ENCODE peak calls at places on chromosomes 4 and X, in eight cellular contexts. R is fibroblast of lung, I is heart left ventricle, X is GM20000, E is AG09319, V is A549, J is fibroblast of pulmonary artery, H is pancreas. P is an unnamed sample.

GRCh38 chr4:44522761-44523445 is 74.3 kb upstream of the KCTD8 start:
- DNase-seq in R (no peak), I (no peak), X (no peak), E (no peak), V (no peak), J (no peak), H (no peak), P (no peak)

GRCh38 chr4:8200302-8200975 is 1.3 kb downstream of the SH3TC1 start:
- DNase-seq in R (peak; percentile 69), I (peak; percentile 79), X (no peak), E (no peak), V (no peak), J (peak; percentile 44), H (no peak), P (no peak)

GRCh38 chr4:176123710-176124407 is 58.2 kb downstream of the WDR17 start:
- DNase-seq in R (peak; percentile 17), I (peak; percentile 10), X (peak; percentile 52), E (no peak), V (peak; percentile 18), J (peak; percentile 21), H (no peak), P (no peak)

GRCh38 chr4:150366487-150366999 is 215.4 kb upstream of the MAB21L2 start:
- DNase-seq in R (no peak), I (no peak), X (peak; percentile 41), E (no peak), V (no peak), J (no peak), H (no peak), P (no peak)

GRCh38 chr4:18934197-18934596 is 912.6 kb upstream of the LCORL start:
- DNase-seq in R (peak; percentile 4), I (no peak), X (no peak), E (no peak), V (no peak), J (no peak), H (no peak), P (no peak)

GRCh38 chr4:54230479-54231418 is 1.7 kb downstream of the PDGFRA start:
- DNase-seq in R (peak; percentile 81), I (peak; percentile 38), X (peak; percentile 37), E (no peak), V (no peak), J (peak; percentile 80), H (peak; percentile 65), P (peak; percentile 8)

GRCh38 chrX:49153467-49153866 is 9.1 kb upstream of the MAGIX start:
- DNase-seq in R (no peak), I (no peak), X (no peak), E (no peak), V (no peak), J (no peak), H (no peak), P (no peak)

GRCh38 chr4:168162604-168163003 is 70.3 kb downstream of the ANXA10 start:
- DNase-seq in R (no peak), I (no peak), X (no peak), E (no peak), V (no peak), J (peak; percentile 73), H (no peak), P (peak; percentile 52)

GRCh38 chrX:4225086-4225485 is 511.6 kb upstream of the PRKX start:
- DNase-seq in R (no peak), I (no peak), X (no peak), E (no peak), V (no peak), J (no peak), H (no peak), P (no peak)

GRCh38 chrX:123215397-123216089 is 31.5 kb downstream of the GRIA3 start:
- DNase-seq in R (no peak), I (peak; percentile 28), X (no peak), E (no peak), V (no peak), J (no peak), H (no peak), P (no peak)

GRCh38 chr4:75547647-75548387 is 8.0 kb upstream of the ODAPH start:
- DNase-seq in R (peak; percentile 29), I (peak; percentile 18), X (no peak), E (no peak), V (peak; percentile 24), J (peak; percentile 71), H (peak; percentile 62), P (peak; percentile 3)

GRCh38 chr4:84389406-84389805 is 109.7 kb downstream of the NKX6-1 start:
- DNase-seq in R (no peak), I (no peak), X (no peak), E (no peak), V (no peak), J (no peak), H (no peak), P (peak; percentile 40)

GRCh38 chr4:169823685-169824084 is 65.9 kb upstream of the HPF1 start:
- DNase-seq in R (peak; percentile 54), I (peak; percentile 33), X (peak; percentile 43), E (peak; percentile 1), V (peak; percentile 27), J (peak; percentile 77), H (no peak), P (peak; percentile 65)

GRCh38 chrX:109812236-109812635 is 79.2 kb upstream of the ACSL4 start:
- DNase-seq in R (no peak), I (no peak), X (no peak), E (no peak), V (no peak), J (no peak), H (no peak), P (no peak)

GRCh38 chrX:134732152-134732551 is 73.9 kb upstream of the PLAC1 start:
- DNase-seq in R (no peak), I (no peak), X (no peak), E (no peak), V (no peak), J (no peak), H (no peak), P (no peak)

GRCh38 chr4:101604976-101605375 is 185.6 kb upstream of the BANK1 start:
- DNase-seq in R (no peak), I (no peak), X (no peak), E (no peak), V (no peak), J (no peak), H (no peak), P (no peak)

GRCh38 chrX:14936561-14936960 is 63.3 kb downstream of the MOSPD2 start:
- DNase-seq in R (peak; percentile 57), I (no peak), X (peak; percentile 1), E (no peak), V (peak; percentile 44), J (peak; percentile 70), H (no peak), P (peak; percentile 62)

DNA sequence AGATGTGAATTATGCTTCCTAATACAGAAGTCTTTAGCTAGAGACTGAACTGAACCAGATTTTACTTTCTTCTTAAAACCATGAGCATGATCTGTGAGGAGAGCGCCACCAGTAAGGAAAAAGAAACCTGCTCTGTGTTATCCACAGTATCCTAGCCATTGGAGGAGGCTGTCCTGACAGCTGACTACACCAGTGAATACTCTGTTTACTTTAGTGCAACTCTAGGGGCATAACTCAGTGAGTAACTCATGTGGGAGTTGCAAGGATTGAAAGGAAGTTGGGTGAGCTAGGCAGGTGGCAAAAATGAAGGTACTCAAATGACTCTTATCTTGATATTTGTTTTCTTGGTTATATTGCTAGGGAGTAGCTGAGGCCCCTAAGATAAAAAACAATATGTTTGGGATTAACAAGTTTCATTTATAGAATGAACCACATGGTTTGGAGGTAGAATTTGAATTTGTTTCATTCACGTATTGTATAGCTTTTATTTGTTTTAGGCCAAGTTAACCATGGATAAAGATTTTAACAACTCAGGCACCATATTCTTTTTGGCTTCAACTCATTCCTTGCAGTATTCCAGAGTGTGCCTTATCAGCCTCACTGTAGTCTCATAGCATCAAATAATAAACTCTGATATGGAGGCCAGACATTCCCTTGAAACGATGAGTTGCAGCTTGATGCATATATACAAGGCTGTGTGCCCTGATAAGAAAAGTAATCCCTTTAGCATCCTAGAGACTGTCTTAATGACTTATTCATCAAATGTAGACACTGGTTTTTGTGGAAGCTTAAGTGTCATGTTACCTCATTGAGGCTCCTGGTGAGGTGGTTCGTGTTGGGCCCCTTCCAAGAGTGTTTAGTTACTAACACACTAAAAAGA is 2.5 kb downstream of the BMP3 start:
- DNase-seq in R (no peak), I (no peak), X (no peak), E (no peak), V (no peak), J (no peak), H (no peak), P (no peak)
- TF ChIP-seq CTCF in R (no peak), I (no peak), X (no peak), E (no peak), V (no peak), J (no peak), H (no peak), P (no peak)

GRCh38 chrX:78124304-78124703 is 15.1 kb downstream of the TAF9B start:
- DNase-seq in R (peak; percentile 17), I (no peak), X (no peak), E (no peak), V (peak; percentile 16), J (peak; percentile 28), H (no peak), P (no peak)
- TF ChIP-seq CTCF in R (no peak), I (no peak), X (no peak), E (no peak), V (peak; percentile 20), J (peak; percentile 35), H (no peak), P (peak; percentile 44)

DNA sequence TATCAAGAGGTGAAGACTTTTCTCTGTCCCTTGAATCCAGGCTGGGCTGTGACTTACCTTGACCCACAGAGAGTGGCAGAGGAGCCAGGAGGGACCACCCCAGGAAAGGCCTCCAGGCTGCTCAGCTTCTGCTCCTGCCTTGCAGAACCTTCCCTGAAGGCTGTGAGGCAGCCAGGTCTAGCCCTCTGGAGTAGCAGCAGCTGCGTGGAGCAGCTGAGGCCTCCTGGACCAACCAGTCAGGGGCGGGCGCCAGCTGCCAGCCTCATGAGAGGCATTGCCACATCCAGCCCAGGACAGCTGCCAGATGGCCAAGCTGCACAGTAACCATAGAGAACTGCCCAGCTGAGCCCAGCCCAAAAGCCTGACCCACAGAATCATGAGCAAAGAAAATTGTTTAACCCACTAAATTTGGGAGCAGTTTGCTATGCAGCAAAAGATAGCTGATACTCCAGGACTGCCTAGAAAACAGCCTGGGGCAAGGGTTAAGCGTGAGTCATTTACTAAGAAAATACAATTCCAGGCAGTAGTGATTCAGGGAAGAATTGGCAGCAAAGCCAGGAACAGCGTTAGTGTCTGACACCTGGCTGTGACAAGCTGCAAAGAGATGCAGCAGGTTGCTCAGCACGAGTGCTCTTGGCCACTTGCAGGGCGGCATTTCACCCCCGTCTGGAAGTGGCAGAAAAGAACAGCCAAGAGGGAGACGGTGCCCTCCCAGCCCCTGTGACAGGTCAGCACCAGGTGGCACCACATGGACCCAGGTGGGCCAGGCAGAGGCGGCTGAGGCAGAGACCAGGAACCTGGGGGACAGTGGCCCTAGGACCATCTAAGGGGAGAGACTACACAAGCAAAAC is 14.7 kb upstream of the PDE6B start:
- DNase-seq in R (peak; percentile 47), I (no peak), X (no peak), E (no peak), V (peak; percentile 26), J (peak; percentile 41), H (no peak), P (peak; percentile 34)
- TF ChIP-seq CTCF in R (no peak), I (no peak), X (no peak), E (no peak), V (no peak), J (no peak), H (no peak), P (no peak)

DNA sequence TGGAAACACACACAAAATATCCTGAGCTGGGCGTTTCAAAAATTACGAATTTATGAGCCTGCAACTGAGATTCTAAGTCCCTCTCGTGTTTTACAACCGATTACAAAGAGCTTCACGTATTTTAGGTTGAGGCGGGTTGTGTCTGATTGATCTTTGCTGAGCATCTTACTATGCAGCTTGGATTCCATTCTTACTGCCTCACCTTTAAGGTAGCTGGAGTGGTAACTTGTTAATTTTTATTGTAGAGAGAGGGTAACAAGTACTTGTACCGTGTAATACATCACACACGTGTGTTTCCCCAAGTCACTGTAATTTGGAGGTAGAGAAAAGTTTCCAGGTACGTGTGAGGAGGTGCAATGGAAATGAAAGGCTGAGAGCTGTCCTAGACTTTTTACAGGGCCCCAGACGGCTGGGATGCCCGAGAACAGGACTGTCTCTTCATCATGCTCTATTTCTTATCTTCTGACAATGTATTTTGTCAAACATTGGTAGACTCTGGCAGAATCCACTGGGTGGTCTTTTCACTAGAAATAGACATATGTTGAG is 97.8 kb upstream of the TENM3 start:
- DNase-seq in R (peak; percentile 41), I (no peak), X (no peak), E (no peak), V (no peak), J (no peak), H (no peak), P (no peak)
- TF ChIP-seq CTCF in R (no peak), I (no peak), X (no peak), E (no peak), V (no peak), J (no peak), H (no peak), P (no peak)